ENCODE peak calls at places on chromosomes 11 and 22, in ten cellular contexts. Q is CD4-positive, alpha-beta T cell; U is T-helper 17 cell; W is naive B cell; V is lower lobe of right lung; S is Panc1; K is omental fat pad; R is stimulated activated naive CD8-positive, alpha-beta T cell treated with anti-CD3 and anti-CD28 coated beads, Interleukin-15, Interleukin-2, amounts not matched to agents 100 U/mL and 50 U/mL, for 24 hours; G is Right ventricle myocardium superior; O is A549. D is an unnamed sample.

GRCh38 chr22:41578114-41578513 is 11.5 kb downstream of the PMM1 start:
- ATAC-seq in W (no peak), Q (no peak), R (no peak), G (peak), U (no peak), V (no peak), S (no peak), K (no peak), O (no peak), D (no peak)

GRCh38 chr22:19498866-19499190 is 19.1 kb downstream of the CDC45 start:
- ATAC-seq in Q (no peak), W (no peak), K (no peak), R (no peak), V (no peak), U (no peak), G (no peak), O (no peak), S (no peak), D (no peak)

GRCh38 chr11:19156892-19157291 is 39.9 kb downstream of the ZDHHC13 start:
- ATAC-seq in V (no peak), O (no peak), U (no peak), K (no peak), R (no peak), Q (no peak), G (no peak), S (no peak), W (no peak), D (no peak)

GRCh38 chr11:111820059-111820375 is 51.4 kb downstream of the ALG9 start:
- ATAC-seq in O (no peak), U (no peak), Q (no peak), K (no peak), W (no peak), S (no peak), R (no peak), V (no peak), G (no peak), D (peak)

GRCh38 chr22:17266261-17266971 is 47.2 kb upstream of the ADA2 start:
- ATAC-seq in U (peak), R (no peak), K (no peak), G (peak), V (no peak), O (no peak), Q (peak), S (no peak), W (no peak), D (no peak)

GRCh38 chr11:9629064-9629463 is 34.8 kb upstream of the SWAP70 start:
- ATAC-seq in K (no peak), O (no peak), S (no peak), U (no peak), Q (no peak), W (peak), V (no peak), R (no peak), G (no peak), D (no peak)

GRCh38 chr11:64042301-64042700 is 6.6 kb downstream of the FLRT1 start:
- ATAC-seq in O (no peak), V (no peak), Q (no peak), G (no peak), S (no peak), W (no peak), U (no peak), R (no peak), K (no peak), D (no peak)

GRCh38 chr22:24969588-24970301 is 17.2 kb downstream of the KIAA1671 start:
- ATAC-seq in U (no peak), V (no peak), G (peak), K (no peak), W (no peak), Q (no peak), R (no peak), O (no peak), S (peak), D (peak)

GRCh38 chr11:112304914-112305313 is 44.3 kb upstream of the PLET1 start:
- ATAC-seq in U (no peak), O (no peak), V (no peak), G (no peak), S (no peak), W (no peak), Q (no peak), R (no peak), K (peak), D (no peak)

GRCh38 chr11:115663790-115664189 is 159.6 kb upstream of the CADM1 start:
- ATAC-seq in R (no peak), U (no peak), O (no peak), V (no peak), S (no peak), K (no peak), W (no peak), G (no peak), Q (no peak), D (no peak)

GRCh38 chr11:19116315-19116970 is 525 bp upstream of the ZDHHC13 start:
- ATAC-seq in G (no peak), V (no peak), R (no peak), U (no peak), K (no peak), Q (no peak), W (no peak), S (no peak), O (no peak), D (no peak)

GRCh38 chr22:30267382-30268302 is 991 bp upstream of the OSM start:
- ATAC-seq in K (no peak), R (no peak), Q (peak), U (no peak), S (no peak), W (no peak), V (no peak), O (no peak), G (no peak), D (no peak)

GRCh38 chr11:9020881-9021280 is 17.1 kb upstream of the NRIP3 start:
- ATAC-seq in R (no peak), Q (no peak), O (no peak), S (no peak), W (no peak), U (no peak), K (peak), V (peak), G (no peak), D (no peak)

GRCh38 chr22:20037419-20037818 is 16.5 kb downstream of the TANGO2 start:
- ATAC-seq in U (no peak), S (no peak), V (no peak), Q (no peak), G (no peak), O (no peak), R (peak), W (no peak), K (no peak), D (no peak)

GRCh38 chr11:124891390-124891861 is 6.2 kb downstream of the ROBO4 start:
- ATAC-seq in S (no peak), Q (no peak), U (no peak), K (no peak), O (no peak), G (peak), W (no peak), R (no peak), V (no peak), D (no peak)

GRCh38 chr11:105588001-105588400 is 21.9 kb upstream of the GRIA4 start:
- ATAC-seq in V (no peak), K (no peak), U (no peak), R (no peak), Q (no peak), S (no peak), G (no peak), W (no peak), O (no peak), D (no peak)

GRCh38 chr11:36139767-36140166 is 149.5 kb downstream of the COMMD9 start:
- ATAC-seq in U (no peak), Q (no peak), S (no peak), R (no peak), K (no peak), O (no peak), G (no peak), W (no peak), V (no peak), D (no peak)

GRCh38 chr22:48765595-48765994 is 1062.1 kb downstream of the BRD1 start:
- ATAC-seq in K (no peak), G (no peak), O (no peak), R (no peak), U (no peak), V (no peak), S (no peak), W (no peak), Q (no peak), D (no peak)

GRCh38 chr22:32204211-32204855 is 540 bp downstream of the RFPL2 start:
- ATAC-seq in O (peak), V (peak), Q (peak), K (no peak), U (peak), G (no peak), W (no peak), S (peak), R (no peak), D (no peak)

GRCh38 chr22:31148953-31149627 is 8.8 kb upstream of the PLA2G3 start:
- ATAC-seq in K (peak), W (peak), V (peak), U (peak), G (peak), R (peak), S (peak), Q (no peak), O (peak), D (peak)